ENCODE peak calls at places on chromosomes 16 and 17, in eight cellular contexts. L, A, X, K, C, H, V and P are unnamed samples.

GRCh38 chr16:83606486-83607030 is 201.2 kb upstream of the HSBP1 start:
- DNase-seq in L (no peak), A (no peak), X (no peak), K (no peak), C (no peak), H (no peak), V (no peak), P (no peak)

GRCh38 chr17:67779098-67779672 is 46.1 kb upstream of the BPTF start:
- DNase-seq in L (peak; percentile 58), A (no peak), X (peak; percentile 39), K (no peak), C (no peak), H (peak; percentile 35), V (peak; percentile 44), P (no peak)

GRCh38 chr17:71392715-71393567 is 727.9 kb upstream of the SOX9 start:
- DNase-seq in L (no peak), A (peak; percentile 49), X (no peak), K (no peak), C (peak; percentile 4), H (no peak), V (no peak), P (no peak)

GRCh38 chr17:59199398-59199797 is 10.4 kb upstream of the SMG8 start:
- DNase-seq in L (no peak), A (no peak), X (no peak), K (no peak), C (no peak), H (no peak), V (no peak), P (no peak)

GRCh38 chr17:65173284-65173793 is 36.2 kb downstream of the RGS9 start:
- DNase-seq in L (peak; percentile 53), A (peak; percentile 51), X (no peak), K (no peak), C (no peak), H (peak; percentile 77), V (peak; percentile 42), P (no peak)

GRCh38 chr16:82880361-82880760 is 253.6 kb downstream of the CDH13 start:
- DNase-seq in L (no peak), A (no peak), X (no peak), K (no peak), C (no peak), H (no peak), V (no peak), P (no peak)

GRCh38 chr17:29593546-29594440 is 861 bp downstream of the ANKRD13B start:
- DNase-seq in L (no peak), A (no peak), X (no peak), K (no peak), C (no peak), H (no peak), V (no peak), P (no peak)

GRCh38 chr17:31320791-31321190 is 631 bp downstream of the EVI2A start:
- DNase-seq in L (no peak), A (no peak), X (no peak), K (no peak), C (no peak), H (no peak), V (no peak), P (no peak)

GRCh38 chr17:4147751-4148310 is 4.8 kb downstream of the CYB5D2 start:
- DNase-seq in L (no peak), A (no peak), X (no peak), K (no peak), C (no peak), H (no peak), V (no peak), P (no peak)